ENCODE peak calls at places on chromosomes 12 and 14, in ten cellular contexts. A is transverse colon, U is adrenal gland, C is IMR-90, R is A549, Q is esophagus squamous epithelium, J is spleen, T is gastrocnemius medialis, N is uterus, G is tibial nerve. Y is an unnamed sample.

GRCh38 chr12:203462-204260 is 10.3 kb downstream of the SLC6A12 start:
- DNase-seq in Q (no peak), A (no peak), T (no peak), G (no peak), N (no peak), R (peak), U (no peak), J (peak), C (no peak), Y (no peak)

GRCh38 chr12:28550757-28551381 is 360.6 kb downstream of the CCDC91 start:
- DNase-seq in Q (no peak), G (no peak), A (no peak), J (no peak), C (peak), N (no peak), T (no peak), U (no peak), R (peak), Y (no peak)

GRCh38 chr14:89258728-89259273 is 158.2 kb downstream of the FOXN3 start:
- DNase-seq in N (no peak), R (no peak), A (no peak), U (no peak), J (no peak), C (no peak), T (no peak), Q (no peak), G (no peak), Y (no peak)

GRCh38 chr14:104135121-104135903 is 3.1 kb upstream of the KIF26A start:
- DNase-seq in R (peak), Q (no peak), N (no peak), U (peak), C (no peak), T (no peak), A (no peak), G (no peak), J (peak), Y (peak)

GRCh38 chr12:54680374-54680773 is 32.2 kb upstream of the DCD start:
- DNase-seq in N (no peak), R (peak), G (no peak), Q (no peak), U (no peak), C (peak), T (no peak), J (no peak), A (peak), Y (no peak)

GRCh38 chr12:119020377-119021360 is 39.3 kb downstream of the SRRM4 start:
- DNase-seq in U (peak), Q (no peak), N (no peak), C (no peak), T (no peak), A (peak), R (peak), G (no peak), J (no peak), Y (peak)

GRCh38 chr12:54082402-54082892 is 28.8 kb downstream of the HOXC4 start:
- DNase-seq in Q (no peak), G (no peak), R (no peak), T (peak), J (peak), U (peak), N (peak), C (no peak), A (peak), Y (no peak)

GRCh38 chr12:116233669-116234068 is 43.8 kb downstream of the MED13L start:
- DNase-seq in N (no peak), G (no peak), Q (no peak), T (no peak), R (no peak), A (no peak), U (no peak), C (peak), J (no peak), Y (no peak)

GRCh38 chr12:79935624-79936040 is 735 bp upstream of the PPP1R12A start:
- DNase-seq in Q (no peak), R (no peak), J (no peak), U (no peak), T (no peak), N (no peak), A (peak), C (peak), G (peak), Y (no peak)

GRCh38 chr12:116454950-116455447 is 104.2 kb upstream of the MAP1LC3B2 start:
- DNase-seq in R (peak), C (peak), A (no peak), U (no peak), Q (no peak), J (no peak), T (no peak), G (no peak), N (no peak), Y (no peak)

GRCh38 chr12:6730169-6730568 is 6.3 kb downstream of the COPS7A start:
- DNase-seq in J (peak), G (no peak), U (no peak), Q (no peak), T (no peak), N (no peak), C (no peak), A (no peak), R (no peak), Y (no peak)

GRCh38 chr14:58746261-58746660 is 108.5 kb downstream of the DACT1 start:
- DNase-seq in J (no peak), A (no peak), N (no peak), R (peak), C (peak), U (no peak), Q (no peak), G (no peak), T (no peak), Y (no peak)

GRCh38 chr14:89365071-89365801 is 51.8 kb downstream of the FOXN3 start:
- DNase-seq in T (no peak), J (no peak), R (no peak), C (peak), Q (no peak), A (peak), G (no peak), N (peak), U (peak), Y (no peak)

GRCh38 chr12:54294152-54294913 is 6.5 kb downstream of the NFE2 start:
- DNase-seq in N (no peak), J (peak), Q (no peak), A (peak), U (peak), R (peak), T (peak), G (peak), C (no peak), Y (peak)

GRCh38 chr12:16568873-16569272 is 37.1 kb downstream of the LMO3 start:
- DNase-seq in R (no peak), Q (no peak), J (no peak), T (no peak), G (no peak), C (no peak), N (no peak), U (no peak), A (no peak), Y (no peak)

GRCh38 chr12:126337556-126337955 is 1272.3 kb downstream of the AACS start:
- DNase-seq in G (no peak), A (no peak), Q (no peak), N (no peak), J (no peak), U (no peak), T (no peak), R (no peak), C (no peak), Y (no peak)

GRCh38 chr14:87566986-87567385 is 426.0 kb downstream of the GALC start:
- DNase-seq in R (no peak), A (no peak), Q (no peak), G (no peak), C (peak), T (no peak), U (no peak), N (peak), J (no peak), Y (no peak)

GRCh38 chr12:95978774-95979173 is 17.4 kb downstream of the HAL start:
- DNase-seq in J (no peak), R (no peak), T (no peak), U (no peak), G (no peak), A (no peak), N (no peak), C (no peak), Q (no peak), Y (no peak)

GRCh38 chr12:89135976-89136634 is 216.2 kb downstream of the DUSP6 start:
- DNase-seq in R (peak), T (no peak), Q (no peak), J (no peak), U (no peak), C (peak), N (no peak), A (no peak), G (no peak), Y (no peak)

GRCh38 chr12:63978519-63978918 is 134.0 kb downstream of the SRGAP1 start:
- DNase-seq in R (peak), A (no peak), C (peak), J (no peak), N (no peak), U (no peak), G (no peak), T (no peak), Q (no peak), Y (no peak)

GRCh38 chr12:4307593-4308333 is 13.2 kb upstream of the TIGAR start:
- DNase-seq in U (peak), C (peak), G (peak), Q (no peak), J (no peak), N (peak), A (peak), T (peak), R (peak), Y (no peak)

GRCh38 chr12:11697670-11698387 is 48.4 kb downstream of the ETV6 start:
- DNase-seq in J (no peak), C (peak), A (no peak), R (no peak), T (no peak), Q (no peak), G (no peak), U (no peak), N (no peak), Y (no peak)

GRCh38 chr12:12159988-12160387 is 89.2 kb downstream of the BCL2L14 start:
- DNase-seq in A (no peak), R (no peak), C (peak), G (no peak), N (no peak), Q (no peak), U (no peak), J (no peak), T (no peak), Y (no peak)

GRCh38 chr14:66228267-66228970 is 257.8 kb upstream of the CCDC196 start:
- DNase-seq in C (no peak), N (no peak), J (no peak), G (no peak), A (no peak), R (peak), Q (no peak), T (no peak), U (no peak), Y (no peak)

GRCh38 chr12:4312251-4312650 is 8.8 kb upstream of the TIGAR start:
- DNase-seq in C (no peak), J (no peak), U (no peak), T (no peak), Q (no peak), R (no peak), G (no peak), A (no peak), N (no peak), Y (no peak)

GRCh38 chr14:66501592-66501991 is 6.4 kb upstream of the GPHN start:
- DNase-seq in C (no peak), G (no peak), N (no peak), R (no peak), Q (no peak), A (no peak), U (no peak), J (no peak), T (no peak), Y (no peak)

GRCh38 chr12:33514893-33515292 is 75.3 kb upstream of the SYT10 start:
- DNase-seq in A (no peak), N (no peak), R (no peak), G (no peak), U (no peak), J (no peak), C (no peak), T (no peak), Q (no peak), Y (no peak)

GRCh38 chr12:89273525-89273924 is 78.8 kb downstream of the DUSP6 start:
- DNase-seq in U (no peak), R (no peak), C (no peak), N (no peak), J (no peak), T (no peak), A (no peak), Q (no peak), G (no peak), Y (no peak)

GRCh38 chr12:50537538-50537919 is 32.7 kb downstream of the DIP2B start:
- DNase-seq in U (no peak), A (no peak), J (no peak), Q (no peak), G (no peak), T (no peak), R (peak), C (peak), N (no peak), Y (no peak)

GRCh38 chr12:28908646-28909045 is 240.4 kb upstream of the FAR2 start:
- DNase-seq in T (no peak), J (no peak), R (no peak), U (no peak), Q (no peak), G (no peak), N (no peak), A (no peak), C (peak), Y (no peak)

GRCh38 chr12:91055976-91056375 is 1.8 kb downstream of the KERA start:
- DNase-seq in A (no peak), G (no peak), T (no peak), Q (no peak), J (no peak), N (no peak), U (no peak), C (no peak), R (no peak), Y (no peak)

GRCh38 chr12:127802271-127802670 is 464.7 kb upstream of the TMEM132C start:
- DNase-seq in U (no peak), N (no peak), T (no peak), G (no peak), R (no peak), J (no peak), Q (no peak), A (no peak), C (no peak), Y (no peak)

GRCh38 chr14:94685166-94685581 is 73.0 kb downstream of the SERPINA3 start:
- DNase-seq in U (no peak), A (no peak), C (no peak), G (no peak), N (no peak), R (peak), J (peak), Q (no peak), T (no peak), Y (no peak)

GRCh38 chr12:51424662-51425539 is at the start of gene SLC4A8:
- DNase-seq in Q (no peak), R (peak), J (peak), N (peak), T (peak), A (peak), U (peak), C (peak), G (peak), Y (peak)

GRCh38 chr12:6563448-6564050 is 4.5 kb downstream of the NOP2 start:
- DNase-seq in C (peak), Q (no peak), G (peak), T (no peak), A (peak), U (peak), R (peak), J (peak), N (peak), Y (peak)

GRCh38 chr14:104181761-104182530 is 43.6 kb downstream of the KIF26A start:
- DNase-seq in N (no peak), C (no peak), U (no peak), A (no peak), G (no peak), J (no peak), T (no peak), R (no peak), Q (no peak), Y (no peak)

GRCh38 chr12:64269161-64269560 is 47.1 kb upstream of the KICS2 start:
- DNase-seq in U (no peak), G (no peak), J (no peak), N (no peak), T (no peak), C (no peak), R (no peak), Q (no peak), A (no peak), Y (no peak)

DNA sequence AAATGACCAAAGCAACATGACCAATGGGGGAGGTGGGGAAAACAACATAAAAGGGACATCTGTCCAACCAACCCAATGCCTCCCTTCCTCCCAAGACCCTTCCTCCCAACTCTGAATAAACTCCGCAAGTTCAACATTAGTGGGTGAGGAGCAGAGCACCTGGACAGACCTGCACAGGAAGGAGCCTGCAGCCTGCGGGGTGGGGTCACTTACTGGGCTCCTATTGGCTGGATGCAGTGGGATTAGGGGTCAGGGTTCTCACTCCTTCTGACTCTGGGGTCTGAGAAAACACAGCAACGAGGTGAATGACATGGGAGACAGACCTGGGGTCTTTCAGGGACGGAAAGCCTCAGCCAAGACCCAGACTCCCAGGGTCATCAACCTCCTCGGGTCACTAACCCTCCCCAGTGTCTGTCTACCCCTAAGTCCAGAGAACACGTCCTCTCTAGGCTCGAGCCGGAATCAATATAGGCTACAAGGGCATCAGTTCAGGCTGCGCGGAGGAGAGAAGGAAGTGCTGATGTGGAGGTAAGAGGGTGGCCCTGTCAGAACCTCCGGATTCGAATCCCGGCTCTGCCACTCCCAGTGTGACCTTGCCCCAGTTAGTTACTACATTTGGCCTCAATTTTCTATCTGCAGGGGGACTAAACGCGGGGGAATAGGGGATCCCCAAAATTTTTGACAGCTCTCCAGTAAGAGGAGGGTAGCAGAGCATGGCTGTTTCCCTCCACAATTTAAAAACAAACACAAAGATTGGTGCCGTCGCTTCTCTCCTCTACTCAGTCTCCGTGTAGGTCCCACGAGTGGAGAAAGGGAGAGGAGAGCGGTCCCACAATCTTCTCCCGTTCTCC is 819 bp downstream of the NDRG2 start:
- DNase-seq in U (no peak), N (no peak), J (no peak), Q (no peak), A (peak), T (peak), G (no peak), R (no peak), C (no peak), Y (peak)
- TF ChIP-seq POLR2A in U (no peak), N (no peak), J (no peak), Q (no peak), A (no peak), T (no peak), G (no peak), R (no peak), C (no peak), Y (no peak)

GRCh38 chr12:22121224-22121623 is 75.2 kb downstream of the CMAS start:
- DNase-seq in Q (no peak), J (no peak), R (peak), N (no peak), T (no peak), G (no peak), C (no peak), U (no peak), A (peak), Y (no peak)
- TF ChIP-seq CTCF in Q (peak), J (peak), R (peak), N (no peak), T (no peak), G (no peak), C (no peak), U (no peak), A (no peak), Y (no peak)

GRCh38 chr12:93029091-93029490 is 100.0 kb upstream of the EEA1 start:
- DNase-seq in Q (no peak), G (no peak), A (no peak), U (no peak), R (no peak), C (no peak), T (no peak), J (no peak), N (no peak), Y (peak)

GRCh38 chr12:93033948-93034347 is 104.9 kb upstream of the EEA1 start:
- DNase-seq in T (no peak), R (no peak), J (no peak), U (no peak), N (no peak), Q (no peak), C (no peak), G (no peak), A (no peak), Y (no peak)

GRCh38 chr12:93031028-93031427 is 101.9 kb upstream of the EEA1 start:
- DNase-seq in U (no peak), Q (no peak), G (no peak), C (no peak), N (no peak), R (no peak), T (no peak), J (no peak), A (no peak), Y (no peak)

DNA sequence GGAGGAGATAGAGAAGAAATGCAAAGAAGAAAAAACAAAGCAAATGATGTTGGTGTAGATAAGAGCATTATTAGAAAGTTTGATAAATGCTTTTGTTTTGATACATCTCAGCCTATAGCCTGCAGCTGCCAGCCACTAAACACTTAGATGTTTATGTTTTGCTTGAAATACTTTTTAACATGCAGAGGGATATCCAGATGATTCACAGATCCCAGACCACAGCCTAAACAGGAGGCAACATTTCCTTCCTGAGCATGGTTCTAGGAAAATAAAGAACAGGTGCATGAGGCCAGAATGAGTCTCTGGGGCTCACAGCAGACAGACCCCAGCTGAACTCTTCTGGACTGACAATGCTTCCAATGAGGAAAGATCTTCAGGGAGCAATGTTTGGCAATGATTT is 103.7 kb upstream of the EEA1 start:
- DNase-seq in J (no peak), C (peak), G (no peak), R (no peak), A (no peak), T (no peak), N (no peak), Q (no peak), U (no peak), Y (no peak)
- TF ChIP-seq POLR2A in J (no peak), C (no peak), G (no peak), R (no peak), A (no peak), T (no peak), N (no peak), Q (no peak), U (no peak), Y (no peak)

DNA sequence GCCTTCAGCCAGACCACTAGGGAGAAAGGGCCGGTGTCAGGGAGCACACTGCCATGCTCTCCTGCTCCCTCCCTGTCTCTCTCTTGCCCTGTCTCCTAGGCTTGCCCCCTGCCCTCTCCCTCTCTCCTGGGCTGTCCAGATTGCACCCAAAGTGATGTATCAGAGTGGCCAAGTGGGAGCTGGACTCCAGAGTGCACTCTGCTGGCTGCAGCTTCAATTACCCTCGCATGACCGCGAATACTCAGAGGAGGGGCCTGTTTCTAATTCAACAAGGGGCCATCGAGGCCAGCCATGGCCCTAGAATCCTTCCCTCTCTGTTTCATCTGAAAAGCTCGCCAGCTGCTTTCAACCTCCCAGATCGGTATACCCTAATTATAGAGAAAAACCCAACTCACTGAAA is 206.4 kb upstream of the FKBP4 start:
- DNase-seq in T (no peak), Q (no peak), R (no peak), A (no peak), J (no peak), C (no peak), N (no peak), G (no peak), U (no peak), Y (no peak)
- TF ChIP-seq CTCF in T (no peak), Q (no peak), R (no peak), A (no peak), J (no peak), C (no peak), N (no peak), G (no peak), U (no peak), Y (no peak)

GRCh38 chr12:32062841-32063240 is 43.8 kb upstream of the BICD1 start:
- DNase-seq in J (no peak), Q (no peak), C (no peak), R (no peak), U (no peak), G (no peak), T (no peak), A (no peak), N (no peak), Y (no peak)
- TF ChIP-seq POLR2A in J (no peak), Q (no peak), C (no peak), R (no peak), U (no peak), G (no peak), T (no peak), A (no peak), N (no peak), Y (no peak)

Y was measured in heart left ventricle.